ENCODE peak calls at places on chromosome 22, in five cellular contexts. Y is left lung, I is mucosa of descending colon, P is transverse colon, J is brain microvascular endothelial cell. A is an unnamed sample.

GRCh38 chr22:35582861-35583670 is 34.1 kb downstream of the MB start:
- DNase-seq in Y (peak; percentile 47), I (peak; percentile 75), P (peak; percentile 68), J (peak; percentile 35), A (peak; percentile 32)

GRCh38 chr22:33227791-33228190 is 169.6 kb upstream of the SYN3 start:
- DNase-seq in Y (no peak), I (no peak), P (no peak), J (no peak), A (no peak)

GRCh38 chr22:34645375-34645774 is 420.6 kb upstream of the ISX start:
- DNase-seq in Y (no peak), I (peak; percentile 3), P (no peak), J (no peak), A (no peak)

GRCh38 chr22:30949934-30950660 is 18.5 kb downstream of the MORC2 start:
- DNase-seq in Y (no peak), I (no peak), P (no peak), J (no peak), A (no peak)

GRCh38 chr22:40325315-40325714 is 21.0 kb upstream of the ADSL start:
- DNase-seq in Y (no peak), I (no peak), P (no peak), J (no peak), A (no peak)

GRCh38 chr22:40463017-40463631 is 92.7 kb downstream of the SGSM3 start:
- DNase-seq in Y (no peak), I (peak; percentile 34), P (peak; percentile 27), J (no peak), A (peak; percentile 48)

GRCh38 chr22:32203181-32204105 is 1.4 kb downstream of the RFPL2 start:
- DNase-seq in Y (no peak), I (no peak), P (no peak), J (no peak), A (no peak)

GRCh38 chr22:25153961-25154685 is 45.5 kb upstream of the CRYBB3 start:
- DNase-seq in Y (peak; percentile 78), I (peak; percentile 67), P (peak; percentile 80), J (peak; percentile 7), A (no peak)

GRCh38 chr22:39943366-39943765 is 16.8 kb upstream of the TMA7B start:
- DNase-seq in Y (no peak), I (no peak), P (no peak), J (no peak), A (no peak)

GRCh38 chr22:36928181-36928580 is 14.8 kb downstream of the CSF2RB start:
- DNase-seq in Y (no peak), I (no peak), P (no peak), J (no peak), A (no peak)
- H3K36me3 ChIP-seq in Y (no peaks in the 10 kb centered on the region), I (no peaks in the 10 kb centered on the region), P (no peaks in the 10 kb centered on the region), J (no peaks in the 10 kb centered on the region), A (peaks cover 37% of the 10 kb centered on the region)

DNA sequence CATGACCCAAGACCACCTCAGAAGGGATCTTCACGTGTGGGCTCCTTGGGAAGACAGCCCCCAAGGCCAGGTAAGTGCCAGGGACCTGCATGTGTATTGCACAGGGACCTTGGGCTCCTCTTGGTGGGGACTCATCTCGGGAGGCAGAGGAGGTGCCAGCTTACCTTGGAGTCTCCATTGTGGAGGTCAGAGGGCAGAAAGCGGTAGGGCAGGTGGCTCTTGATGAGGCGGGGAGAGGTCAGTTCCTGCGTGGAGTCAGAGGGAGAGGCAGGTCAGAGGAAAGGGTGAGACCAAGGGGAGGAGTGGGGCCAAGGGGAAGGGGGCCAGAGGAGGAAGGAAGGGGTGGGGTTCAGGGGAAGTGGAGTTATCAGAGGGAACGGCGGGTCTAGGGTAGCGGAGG is 22.5 kb downstream of the SULT4A1 start:
- DNase-seq in Y (no peak), I (no peak), P (no peak), J (no peak), A (no peak)
- TF ChIP-seq CTCF in Y (no peak), I (no peak), P (no peak), J (no peak), A (no peak)

GRCh38 chr22:49911881-49912625 is 6.2 kb downstream of the ALG12 start:
- DNase-seq in Y (no peak), I (no peak), P (no peak), J (no peak), A (no peak)
- H3K36me3 ChIP-seq in Y (no peaks in the 10 kb centered on the region), I (no peaks in the 10 kb centered on the region), P (no peaks in the 10 kb centered on the region), J (no peaks in the 10 kb centered on the region), A (peaks cover 24% of the 10 kb centered on the region)

GRCh38 chr22:43624144-43624998 is 187.7 kb downstream of the EFCAB6 start:
- DNase-seq in Y (no peak), I (no peak), P (no peak), J (peak; percentile 8), A (no peak)
- TF ChIP-seq CTCF in Y (no peak), I (no peak), P (no peak), J (no peak), A (peak; percentile 11)

GRCh38 chr22:19912236-19912999 is 29.2 kb upstream of the COMT start:
- DNase-seq in Y (no peak), I (no peak), P (no peak), J (no peak), A (no peak)
- H3K36me3 ChIP-seq in Y (no peaks in the 10 kb centered on the region), I (peaks cover 3% of the 10 kb centered on the region), P (no peaks in the 10 kb centered on the region), J (peaks cover 41% of the 10 kb centered on the region), A (peaks cover 9% of the 10 kb centered on the region)

DNA sequence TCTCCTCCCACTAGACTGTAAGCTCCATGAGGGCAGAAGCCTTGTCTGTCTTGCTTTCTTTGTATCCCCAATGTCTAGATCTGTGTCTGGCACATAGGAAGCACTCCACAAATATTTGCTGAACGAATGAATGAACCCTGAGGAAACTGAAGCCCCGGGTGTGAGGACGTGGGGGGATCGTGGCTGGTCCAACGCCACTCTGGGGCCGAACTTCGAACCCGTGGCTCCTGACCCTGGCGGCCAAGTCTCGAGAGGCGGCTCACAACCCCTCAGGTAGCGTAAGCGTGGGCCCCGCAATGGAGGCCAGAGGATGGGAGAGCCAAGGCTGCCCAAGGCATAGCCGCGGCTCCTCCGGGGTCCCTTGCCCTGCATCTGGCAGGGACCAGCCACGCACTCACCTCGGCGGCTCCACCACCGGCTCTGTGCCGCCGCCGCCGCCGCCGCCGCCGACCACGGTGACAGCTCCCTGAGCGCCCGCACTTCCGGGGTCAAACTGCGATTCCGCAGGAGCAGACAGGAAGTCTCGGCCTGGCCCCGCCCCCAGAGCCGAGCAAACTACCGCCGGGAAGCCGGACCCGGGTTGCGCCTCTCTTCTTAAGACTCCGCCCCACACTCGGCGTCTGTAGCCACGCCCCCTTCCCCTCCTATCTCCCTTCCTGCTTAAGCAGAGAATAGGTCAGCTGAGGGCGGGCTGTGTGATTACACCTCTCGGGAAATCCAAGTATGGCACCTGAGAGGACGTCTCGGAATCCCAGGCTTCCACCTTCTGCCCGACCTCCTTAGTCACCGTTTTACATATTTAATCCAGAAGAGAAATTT is at the start of gene ASCC2:
- DNase-seq in Y (peak; percentile 100), I (peak; percentile 100), P (peak; percentile 100), J (peak; percentile 96), A (peak; percentile 95)
- TF ChIP-seq CTCF in Y (no peak), I (no peak), P (no peak), J (no peak), A (no peak)

A was measured in GM06990.